ENCODE peak calls at places on chromosomes 11 and 22, in nine cellular contexts. P, E, Z, V, T, R, U, L and Q are unnamed samples.

GRCh38 chr22:26426924-26427323 is 2.1 kb upstream of the ASPHD2 start:
- DNase-seq in P (no peak), U (no peak), E (no peak), T (no peak), Z (no peak), L (no peak), R (no peak), V (no peak), Q (no peak)

GRCh38 chr11:96254087-96254486 is 88.9 kb downstream of the MAML2 start:
- DNase-seq in T (peak), R (no peak), Z (no peak), U (peak), P (no peak), V (no peak), E (no peak), L (peak), Q (no peak)

GRCh38 chr22:28812491-28812890 is 12.1 kb upstream of the XBP1 start:
- DNase-seq in V (no peak), L (no peak), Z (no peak), T (no peak), R (no peak), U (no peak), E (peak), P (no peak), Q (no peak)

GRCh38 chr11:114441921-114442320 is 2.7 kb downstream of the REXO2 start:
- DNase-seq in U (no peak), L (no peak), Z (no peak), R (no peak), V (no peak), T (no peak), E (no peak), P (no peak), Q (no peak)

GRCh38 chr22:48695731-48696305 is 1131.9 kb downstream of the BRD1 start:
- DNase-seq in E (no peak), L (no peak), R (no peak), V (no peak), T (no peak), P (no peak), Z (no peak), U (no peak), Q (no peak)

GRCh38 chr11:55714982-55715888 is 53.2 kb downstream of the OR4C6 start:
- DNase-seq in V (no peak), L (no peak), E (no peak), R (no peak), U (no peak), P (peak), T (peak), Z (no peak), Q (peak)

GRCh38 chr11:17952487-17952886 is 60.4 kb downstream of the SERGEF start:
- DNase-seq in P (no peak), R (no peak), L (no peak), E (no peak), T (no peak), Z (no peak), V (no peak), U (no peak), Q (no peak)

GRCh38 chr11:48244804-48245203 is at the start of gene OR4X2:
- DNase-seq in L (no peak), Z (no peak), R (no peak), E (no peak), V (no peak), P (no peak), T (no peak), U (no peak), Q (no peak)

GRCh38 chr11:24234822-24235508 is 261.9 kb upstream of the LUZP2 start:
- DNase-seq in V (no peak), U (peak), Z (no peak), R (no peak), T (no peak), P (peak), L (peak), E (no peak), Q (no peak)

GRCh38 chr22:49566141-49566541 is 261.5 kb downstream of the BRD1 start:
- DNase-seq in Z (no peak), P (no peak), T (no peak), L (no peak), R (peak), V (no peak), E (no peak), U (no peak), Q (no peak)

GRCh38 chr22:45120931-45121330 is 42.8 kb upstream of the NUP50 start:
- DNase-seq in P (no peak), Z (no peak), U (peak), T (no peak), R (no peak), V (no peak), E (no peak), L (no peak), Q (no peak)

GRCh38 chr11:123063396-123064267 is 1.7 kb upstream of the HSPA8 start:
- DNase-seq in L (peak), T (peak), R (peak), P (peak), E (peak), U (peak), Z (no peak), V (no peak), Q (no peak)

DNA sequence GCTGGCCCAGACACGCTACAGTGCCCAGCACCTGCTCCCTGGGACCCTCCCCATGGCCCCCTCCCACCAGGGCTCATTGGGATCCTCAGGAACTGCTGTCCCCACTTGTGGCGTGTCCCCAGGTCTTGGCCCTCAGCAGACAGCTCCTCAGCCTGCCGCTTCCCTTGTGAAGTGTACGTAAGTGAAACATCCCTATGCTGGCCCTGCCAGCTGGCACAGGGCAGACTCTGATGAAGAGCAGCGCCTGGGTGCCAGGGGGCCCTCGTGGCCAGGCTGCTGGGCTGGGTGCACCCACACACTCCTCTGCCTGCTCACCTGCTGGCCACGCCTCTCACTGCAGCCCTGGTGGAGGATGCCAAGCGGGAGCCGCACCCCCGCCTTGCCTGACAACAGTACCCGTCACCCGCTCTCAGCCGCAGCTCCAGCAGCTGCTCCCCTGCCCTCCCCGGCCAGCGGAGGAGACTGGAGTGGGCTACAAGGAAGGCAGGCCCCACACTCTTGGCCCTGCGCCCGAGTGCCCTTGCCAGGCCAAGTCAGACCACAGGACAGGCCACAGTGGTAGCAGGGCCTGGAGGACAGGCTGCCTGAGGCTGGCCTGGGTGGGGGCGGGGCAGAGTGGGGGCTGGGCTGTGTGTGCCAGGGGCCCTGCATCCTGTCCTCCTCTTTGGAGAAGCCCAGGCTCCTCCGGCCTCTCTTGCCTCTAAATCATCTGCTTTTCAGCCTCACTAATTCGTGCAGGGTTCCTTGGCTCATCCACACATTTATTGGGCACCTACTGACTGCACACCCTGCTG is 39.5 kb downstream of the IGF2 start:
- DNase-seq in Z (no peak), U (no peak), V (no peak), E (no peak), P (peak), L (no peak), R (peak), T (no peak), Q (peak)
- TF ChIP-seq CTCF in Z (no peak), U (no peak), V (no peak), E (no peak), P (peak), L (no peak), R (no peak), T (no peak), Q (no peak)

GRCh38 chr22:37351268-37351667 is 69.0 kb downstream of the CYTH4 start:
- DNase-seq in P (no peak), T (no peak), L (no peak), E (no peak), V (no peak), U (no peak), R (no peak), Z (no peak), Q (no peak)
- TF ChIP-seq CTCF in P (no peak), T (no peak), L (no peak), E (no peak), V (no peak), U (no peak), R (no peak), Z (no peak), Q (no peak)

GRCh38 chr11:130474637-130475400 is 26.4 kb downstream of the ADAMTS15 start:
- DNase-seq in P (no peak), T (no peak), V (no peak), R (no peak), E (no peak), U (no peak), L (no peak), Z (no peak), Q (no peak)
- TF ChIP-seq CTCF in P (no peak), T (no peak), V (no peak), R (no peak), E (no peak), U (no peak), L (no peak), Z (no peak), Q (no peak)

DNA sequence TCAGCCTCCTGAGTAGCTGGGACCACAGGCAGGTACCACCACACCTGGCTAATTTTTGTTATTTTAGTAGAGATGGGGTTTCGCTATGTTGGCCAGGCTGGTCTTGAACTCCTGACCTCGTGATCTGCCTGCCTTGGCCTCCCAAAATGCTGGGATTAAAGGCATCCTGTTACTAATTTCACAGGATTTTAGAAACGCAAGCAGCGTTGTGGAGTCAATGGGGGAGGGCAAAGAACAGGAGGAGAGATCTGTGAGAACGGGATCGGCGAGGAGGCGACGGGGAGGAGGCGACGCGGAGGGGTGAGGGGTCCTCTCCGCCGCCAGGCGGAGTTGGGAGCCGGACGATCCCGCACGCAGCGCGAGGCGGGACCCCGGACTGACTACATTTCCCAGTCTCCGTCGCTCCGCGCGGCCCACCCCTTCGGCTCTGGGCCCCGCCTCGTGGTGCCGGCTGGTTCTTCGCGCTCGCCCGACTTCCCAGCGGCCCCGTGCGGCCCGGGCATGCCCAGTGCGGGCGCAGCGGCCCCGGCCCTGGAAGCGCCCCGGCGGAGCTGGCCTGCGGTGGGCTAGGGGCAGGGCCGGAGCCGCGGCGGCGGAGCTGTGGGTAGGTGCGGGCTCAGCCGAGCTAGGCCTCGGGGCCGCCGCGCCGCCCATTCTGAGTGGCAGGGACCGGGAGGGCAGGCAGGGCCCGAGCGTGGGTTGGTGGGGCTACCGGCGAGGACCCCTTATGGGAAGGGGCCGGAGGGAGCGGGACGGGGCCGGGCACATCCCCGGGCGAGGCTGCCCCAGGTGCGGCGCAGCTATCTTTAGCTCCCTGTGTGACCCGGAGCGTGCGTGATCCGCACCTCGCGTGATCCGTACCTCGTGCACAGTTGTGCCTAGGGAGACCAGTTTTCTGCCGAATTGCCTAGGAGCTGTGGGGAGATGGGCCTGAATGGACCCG is at the start of gene EI24:
- DNase-seq in R (peak), T (peak), U (peak), L (peak), P (peak), E (peak), V (peak), Z (peak), Q (peak)
- TF ChIP-seq CTCF in R (peak), T (peak), U (peak), L (peak), P (peak), E (peak), V (peak), Z (peak), Q (peak)